ENCODE peak calls at places on chromosomes 2 and 18, in eight cellular contexts. P, I, B, R, V, Z, X and Q are unnamed samples.

GRCh38 chr2:138267161-138267901 is 234.2 kb upstream of the SPOPL start:
- DNase-seq in I (peak; percentile 86), Z (no peak), V (no peak), R (peak; percentile 78), P (no peak), X (no peak), B (peak; percentile 82), Q (peak; percentile 47)

GRCh38 chr18:49959176-49959575 is 145.8 kb upstream of the ACAA2 start:
- DNase-seq in R (no peak), B (no peak), I (no peak), X (no peak), V (no peak), P (no peak), Z (no peak), Q (no peak)

GRCh38 chr2:24493713-24494112 is 2.7 kb downstream of the NCOA1 start:
- DNase-seq in V (no peak), X (peak; percentile 49), I (peak; percentile 29), Z (no peak), P (no peak), R (no peak), B (no peak), Q (no peak)

GRCh38 chr2:20223345-20224190 is 1.4 kb downstream of the SDC1 start:
- DNase-seq in X (peak; percentile 52), B (peak; percentile 68), Z (no peak), I (peak; percentile 55), P (no peak), V (no peak), R (no peak), Q (no peak)

GRCh38 chr2:239440511-239440959 is 39.7 kb upstream of the HDAC4 start:
- DNase-seq in Z (no peak), R (no peak), V (no peak), X (no peak), P (no peak), B (no peak), I (no peak), Q (no peak)

GRCh38 chr18:61619783-61620182 is 273.0 kb downstream of the RNF152 start:
- DNase-seq in R (no peak), B (no peak), P (no peak), I (no peak), V (no peak), X (no peak), Z (no peak), Q (no peak)

GRCh38 chr18:52764271-52764670 is 424.3 kb downstream of the DCC start:
- DNase-seq in P (no peak), I (no peak), R (no peak), Z (no peak), B (no peak), X (no peak), V (no peak), Q (no peak)

GRCh38 chr2:65730186-65730585 is 297.8 kb upstream of the SPRED2 start:
- DNase-seq in B (no peak), Z (no peak), X (no peak), I (no peak), R (peak; percentile 68), V (no peak), P (no peak), Q (no peak)

GRCh38 chr2:240455719-240456606 is 20.5 kb downstream of the GPC1 start:
- DNase-seq in Z (peak; percentile 54), I (peak; percentile 29), P (peak; percentile 77), V (no peak), X (no peak), B (no peak), R (no peak), Q (no peak)

GRCh38 chr2:199692489-199692888 is 158.5 kb downstream of the FTCDNL1 start:
- DNase-seq in V (no peak), I (peak; percentile 1), P (peak; percentile 2), Z (no peak), X (no peak), B (no peak), R (peak; percentile 2), Q (no peak)

GRCh38 chr18:23307567-23308295 is 145.4 kb upstream of the RIOK3 start:
- DNase-seq in P (no peak), R (no peak), V (no peak), Z (no peak), I (peak; percentile 80), B (peak; percentile 95), X (no peak), Q (no peak)

GRCh38 chr2:144708641-144709040 is 188.7 kb upstream of the ZEB2 start:
- DNase-seq in Z (no peak), I (no peak), X (no peak), B (no peak), R (no peak), P (no peak), V (no peak), Q (no peak)